ENCODE peak calls at places on chromosomes 5 and 9, in seven cellular contexts. S, I, X, N, K, Q and U are unnamed samples.

GRCh38 chr9:111386386-111386785 is 56.4 kb upstream of the OR2K2 start:
- DNase-seq in X (no peak), Q (no peak), N (no peak), S (no peak), I (peak; percentile 33), K (no peak), U (no peak)

GRCh38 chr9:24434183-24434582 is 111.5 kb downstream of the IZUMO3 start:
- DNase-seq in Q (no peak), K (no peak), X (no peak), N (no peak), I (no peak), S (no peak), U (no peak)

GRCh38 chr5:180284161-180284560 is 7.7 kb downstream of the MAPK9 start:
- DNase-seq in N (no peak), I (no peak), S (no peak), Q (no peak), X (no peak), K (no peak), U (no peak)

GRCh38 chr5:126450388-126450787 is 27.2 kb downstream of the GRAMD2B start:
- DNase-seq in I (no peak), N (no peak), X (no peak), Q (no peak), S (no peak), K (no peak), U (no peak)

GRCh38 chr5:64295100-64295499 is 129.5 kb downstream of the RNF180 start:
- DNase-seq in N (no peak), S (no peak), X (no peak), Q (no peak), I (no peak), K (no peak), U (no peak)

GRCh38 chr5:170467000-170467707 is 36.7 kb upstream of the KCNIP1 start:
- DNase-seq in K (no peak), I (peak; percentile 85), X (no peak), Q (peak; percentile 81), N (no peak), S (no peak), U (no peak)

GRCh38 chr9:111483419-111483861 is 743 bp downstream of the ECPAS start:
- DNase-seq in X (no peak), Q (no peak), I (peak; percentile 43), K (peak; percentile 47), N (no peak), S (no peak), U (peak; percentile 56)

GRCh38 chr5:180168758-180169157 is 40.3 kb downstream of the RASGEF1C start:
- DNase-seq in X (no peak), I (no peak), N (no peak), S (no peak), K (no peak), Q (no peak), U (no peak)

GRCh38 chr5:134136221-134136631 is 21.7 kb downstream of the TCF7 start:
- DNase-seq in N (no peak), Q (no peak), X (no peak), K (peak; percentile 3), S (peak; percentile 0), I (no peak), U (peak; percentile 1)

GRCh38 chr9:83596899-83597504 is 25.9 kb upstream of the IDNK start:
- DNase-seq in K (peak; percentile 29), N (peak; percentile 63), Q (peak; percentile 23), X (no peak), I (peak; percentile 35), S (peak; percentile 72), U (peak; percentile 30)

GRCh38 chr5:148063861-148064260 is at the start of gene SPINK5:
- DNase-seq in X (no peak), K (no peak), N (no peak), Q (no peak), S (no peak), I (no peak), U (no peak)

GRCh38 chr5:15452780-15453179 is 47.2 kb upstream of the FBXL7 start:
- DNase-seq in K (no peak), N (no peak), X (no peak), I (peak; percentile 49), Q (no peak), S (no peak), U (no peak)

GRCh38 chr5:26205146-26205545 is 833.2 kb downstream of the CDH9 start:
- DNase-seq in Q (no peak), I (no peak), K (no peak), X (no peak), N (no peak), S (no peak), U (no peak)

GRCh38 chr9:23590601-23591000 is 235.4 kb downstream of the ELAVL2 start:
- DNase-seq in K (no peak), S (no peak), Q (no peak), N (no peak), I (peak; percentile 17), X (no peak), U (no peak)

GRCh38 chr5:82620957-82621600 is 342.9 kb upstream of the RPS23 start:
- DNase-seq in N (no peak), K (no peak), I (peak; percentile 80), S (no peak), Q (peak; percentile 39), X (no peak), U (no peak)

GRCh38 chr5:169091396-169091980 is 209.5 kb downstream of the SLIT3 start:
- DNase-seq in Q (no peak), I (no peak), S (no peak), N (no peak), K (no peak), X (no peak), U (no peak)

GRCh38 chr5:135140805-135141204 is 106.8 kb upstream of the PITX1 start:
- DNase-seq in N (no peak), S (no peak), X (no peak), Q (peak; percentile 29), I (peak; percentile 45), K (peak; percentile 31), U (no peak)

GRCh38 chr5:80082731-80083114 is 47.6 kb downstream of the THBS4 start:
- DNase-seq in X (no peak), I (peak; percentile 66), K (peak; percentile 45), N (peak; percentile 90), S (peak; percentile 65), Q (peak; percentile 77), U (peak; percentile 92)

GRCh38 chr5:9343146-9343850 is 202.6 kb downstream of the SEMA5A start:
- DNase-seq in X (no peak), S (no peak), N (no peak), K (no peak), I (peak; percentile 57), Q (peak; percentile 30), U (no peak)

GRCh38 chr5:50420343-50420935 is 20.6 kb downstream of the EMB start:
- DNase-seq in K (no peak), X (no peak), S (no peak), Q (no peak), I (no peak), N (no peak), U (no peak)

GRCh38 chr5:145978171-145978570 is 41.8 kb downstream of the SH3RF2 start:
- DNase-seq in I (no peak), N (no peak), Q (no peak), K (peak; percentile 21), S (no peak), X (no peak), U (no peak)

GRCh38 chr9:16616686-16617085 is 253.8 kb downstream of the BNC2 start:
- DNase-seq in X (no peak), I (no peak), N (no peak), K (no peak), Q (no peak), S (no peak), U (no peak)

GRCh38 chr9:33225319-33226152 is 14.4 kb upstream of the SPINK4 start:
- DNase-seq in S (peak; percentile 70), X (no peak), N (peak; percentile 66), K (peak; percentile 81), Q (peak; percentile 90), I (peak; percentile 88), U (peak; percentile 45)

GRCh38 chr5:172452398-172453205 is 1.7 kb downstream of the SH3PXD2B start:
- DNase-seq in I (peak; percentile 85), N (no peak), X (no peak), Q (peak; percentile 68), S (no peak), K (peak; percentile 29), U (no peak)
- TF ChIP-seq CTCF in I (peak; percentile 18), N (no peak), X (no peak), Q (peak; percentile 4), S (no peak), K (no peak), U (no peak)

DNA sequence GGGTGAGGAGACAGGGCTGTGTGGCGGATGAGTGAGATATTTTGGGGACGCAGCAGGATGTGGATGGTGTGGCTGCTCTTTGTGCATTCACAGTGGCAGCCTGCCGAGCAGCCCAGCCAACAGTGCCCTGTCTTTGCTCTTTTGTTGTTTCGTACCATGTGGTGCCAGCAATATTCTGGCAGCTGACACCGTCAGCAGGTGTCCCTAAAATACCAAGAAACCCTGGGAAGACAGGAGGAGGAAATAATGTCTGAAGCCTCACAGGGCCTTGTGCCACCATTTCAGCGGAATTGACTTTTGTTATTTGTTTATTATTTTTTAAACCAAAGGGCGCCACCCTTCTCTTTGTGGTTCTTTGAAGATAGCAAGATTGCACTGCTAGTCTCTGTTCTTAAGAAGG is 141.4 kb downstream of the CCDC192 start:
- DNase-seq in I (peak; percentile 28), Q (no peak), K (peak; percentile 30), X (no peak), N (no peak), S (no peak), U (no peak)
- TF ChIP-seq CTCF in I (no peak), Q (no peak), K (no peak), X (no peak), N (no peak), S (no peak), U (no peak)

DNA sequence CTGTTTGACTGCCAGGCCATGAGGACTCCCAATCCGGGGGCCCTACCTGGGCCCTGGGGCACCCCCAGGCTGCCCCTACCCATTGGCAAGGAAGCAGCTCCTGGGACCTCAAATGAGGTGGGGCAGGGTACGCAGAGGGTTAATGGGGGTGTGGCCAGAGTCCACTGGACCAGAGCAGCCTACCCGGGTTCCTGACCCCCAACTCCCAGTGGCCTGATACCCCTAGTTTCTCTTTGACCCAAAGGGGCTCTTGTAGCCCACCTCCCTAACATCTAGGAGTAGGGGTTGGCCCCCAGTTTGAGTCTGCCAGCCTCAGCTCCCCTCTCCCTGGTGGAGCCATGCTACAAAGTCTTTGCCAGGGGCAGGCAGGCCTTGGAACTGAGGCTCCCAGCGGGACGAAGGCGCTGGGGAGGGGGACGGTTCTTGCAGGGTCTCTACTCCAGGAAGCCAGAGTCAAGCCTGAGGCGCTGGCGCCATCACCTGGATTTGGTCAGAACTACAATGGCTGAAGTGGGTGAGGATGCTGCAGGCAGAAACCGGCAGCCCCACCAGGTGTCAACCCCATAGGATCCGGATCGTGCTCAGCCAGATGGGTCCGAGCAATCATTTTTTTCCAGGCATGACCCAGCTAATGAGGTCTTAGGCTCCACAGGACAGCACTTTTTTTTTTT is 8.4 kb upstream of the CERCAM start:
- DNase-seq in Q (peak; percentile 40), N (peak; percentile 94), X (no peak), I (peak; percentile 35), K (peak; percentile 29), S (peak; percentile 91), U (peak; percentile 98)
- TF ChIP-seq CTCF in Q (peak; percentile 59), N (peak; percentile 75), X (no peak), I (peak; percentile 77), K (peak; percentile 25), S (peak; percentile 76), U (peak; percentile 82)

DNA sequence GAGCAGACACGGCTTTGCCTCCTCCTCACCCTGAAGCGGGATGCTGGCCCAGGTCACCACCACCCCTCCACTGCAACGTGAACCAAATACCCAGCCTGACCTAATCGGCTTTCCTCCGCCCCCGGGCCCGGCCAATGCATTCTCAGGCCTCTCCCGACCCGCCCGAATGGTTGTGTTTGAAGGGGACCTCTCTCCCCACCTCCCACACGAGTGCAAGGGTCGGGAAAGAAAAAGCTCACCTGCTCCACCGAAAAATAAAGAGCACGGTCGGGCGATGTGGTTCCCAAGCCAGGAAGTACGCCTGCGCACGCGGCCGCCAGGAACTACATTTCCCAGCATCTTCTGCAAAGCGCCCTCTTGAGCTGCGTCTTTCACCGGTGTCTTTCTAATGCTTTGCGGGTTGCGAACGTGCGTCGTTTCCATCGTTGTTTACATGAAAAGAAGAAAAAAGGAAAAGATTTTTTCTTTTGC is at the start of gene ZNF883:
- DNase-seq in Q (peak; percentile 80), K (peak; percentile 33), I (peak; percentile 71), X (no peak), N (peak; percentile 59), S (peak; percentile 42), U (peak; percentile 81)
- TF ChIP-seq CTCF in Q (peak; percentile 34), K (no peak), I (peak; percentile 30), X (no peak), N (no peak), S (no peak), U (no peak)